ENCODE peak calls at places on chromosomes 3 and 15, in ten cellular contexts. One of them, this sample, is unnamed.

GRCh38 chr3:48306290-48306689 is 27.2 kb downstream of the SPINK8 start:
- DNase-seq in stimulated activated CD4-positive, alpha-beta T cell treated with anti-CD3 and anti-CD28 coated beads, TNF-alpha, amount 100 ng/mL, for 24 hours: no peak
- DNase-seq in T-helper 1 cell: no peak
- DNase-seq in Caki2: no peak
- DNase-seq in kidney glomerular epithelial cell: no peak
- DNase-seq in CD4-positive, alpha-beta memory T cell: no peak
- DNase-seq in nephron progenitor cell: no peak
- DNase-seq in SK-N-DZ: no peak
- DNase-seq in sciatic nerve: no peak
- DNase-seq in A172: no peak
- DNase-seq in this sample: no peak

GRCh38 chr15:68481321-68481720 is 49.4 kb upstream of the ITGA11 start:
- DNase-seq in stimulated activated CD4-positive, alpha-beta T cell treated with anti-CD3 and anti-CD28 coated beads, TNF-alpha, amount 100 ng/mL, for 24 hours: no peak
- DNase-seq in T-helper 1 cell: no peak
- DNase-seq in Caki2: no peak
- DNase-seq in kidney glomerular epithelial cell: no peak
- DNase-seq in CD4-positive, alpha-beta memory T cell: no peak
- DNase-seq in nephron progenitor cell: no peak
- DNase-seq in SK-N-DZ: no peak
- DNase-seq in sciatic nerve: no peak
- DNase-seq in A172: no peak
- DNase-seq in this sample: no peak

GRCh38 chr3:139588450-139588849 is 48.9 kb upstream of the RBP1 start:
- DNase-seq in stimulated activated CD4-positive, alpha-beta T cell treated with anti-CD3 and anti-CD28 coated beads, TNF-alpha, amount 100 ng/mL, for 24 hours: no peak
- DNase-seq in T-helper 1 cell: no peak
- DNase-seq in Caki2: no peak
- DNase-seq in kidney glomerular epithelial cell: no peak
- DNase-seq in CD4-positive, alpha-beta memory T cell: no peak
- DNase-seq in nephron progenitor cell: no peak
- DNase-seq in SK-N-DZ: no peak
- DNase-seq in sciatic nerve: no peak
- DNase-seq in A172: no peak
- DNase-seq in this sample: no peak

GRCh38 chr3:13535905-13536304 is 13.0 kb upstream of the FBLN2 start:
- DNase-seq in stimulated activated CD4-positive, alpha-beta T cell treated with anti-CD3 and anti-CD28 coated beads, TNF-alpha, amount 100 ng/mL, for 24 hours: no peak
- DNase-seq in T-helper 1 cell: no peak
- DNase-seq in Caki2: no peak
- DNase-seq in kidney glomerular epithelial cell: no peak
- DNase-seq in CD4-positive, alpha-beta memory T cell: no peak
- DNase-seq in nephron progenitor cell: no peak
- DNase-seq in SK-N-DZ: no peak
- DNase-seq in sciatic nerve: no peak
- DNase-seq in A172: no peak
- DNase-seq in this sample: peak; percentile 85

GRCh38 chr3:194070634-194071409 is 65.1 kb upstream of the HES1 start:
- DNase-seq in stimulated activated CD4-positive, alpha-beta T cell treated with anti-CD3 and anti-CD28 coated beads, TNF-alpha, amount 100 ng/mL, for 24 hours: peak; percentile 81
- DNase-seq in T-helper 1 cell: no peak
- DNase-seq in Caki2: peak; percentile 96
- DNase-seq in kidney glomerular epithelial cell: peak; percentile 94
- DNase-seq in CD4-positive, alpha-beta memory T cell: peak; percentile 35
- DNase-seq in nephron progenitor cell: peak; percentile 83
- DNase-seq in SK-N-DZ: peak; percentile 63
- DNase-seq in sciatic nerve: peak; percentile 85
- DNase-seq in A172: peak; percentile 83
- DNase-seq in this sample: no peak

GRCh38 chr15:27398631-27399030 is 427.6 kb downstream of the GABRG3 start:
- DNase-seq in stimulated activated CD4-positive, alpha-beta T cell treated with anti-CD3 and anti-CD28 coated beads, TNF-alpha, amount 100 ng/mL, for 24 hours: no peak
- DNase-seq in T-helper 1 cell: no peak
- DNase-seq in Caki2: no peak
- DNase-seq in kidney glomerular epithelial cell: no peak
- DNase-seq in CD4-positive, alpha-beta memory T cell: no peak
- DNase-seq in nephron progenitor cell: no peak
- DNase-seq in SK-N-DZ: no peak
- DNase-seq in sciatic nerve: no peak
- DNase-seq in A172: no peak
- DNase-seq in this sample: no peak

GRCh38 chr3:36428444-36428843 is 48.1 kb downstream of the STAC start:
- DNase-seq in stimulated activated CD4-positive, alpha-beta T cell treated with anti-CD3 and anti-CD28 coated beads, TNF-alpha, amount 100 ng/mL, for 24 hours: no peak
- DNase-seq in T-helper 1 cell: no peak
- DNase-seq in Caki2: no peak
- DNase-seq in kidney glomerular epithelial cell: no peak
- DNase-seq in CD4-positive, alpha-beta memory T cell: no peak
- DNase-seq in nephron progenitor cell: no peak
- DNase-seq in SK-N-DZ: no peak
- DNase-seq in sciatic nerve: no peak
- DNase-seq in A172: no peak
- DNase-seq in this sample: no peak

GRCh38 chr3:135020181-135020580 is 225.1 kb downstream of the EPHB1 start:
- DNase-seq in stimulated activated CD4-positive, alpha-beta T cell treated with anti-CD3 and anti-CD28 coated beads, TNF-alpha, amount 100 ng/mL, for 24 hours: no peak
- DNase-seq in T-helper 1 cell: no peak
- DNase-seq in Caki2: no peak
- DNase-seq in kidney glomerular epithelial cell: no peak
- DNase-seq in CD4-positive, alpha-beta memory T cell: no peak
- DNase-seq in nephron progenitor cell: no peak
- DNase-seq in SK-N-DZ: no peak
- DNase-seq in sciatic nerve: no peak
- DNase-seq in A172: no peak
- DNase-seq in this sample: no peak

GRCh38 chr3:42476225-42477160 is 25.9 kb upstream of the VIPR1 start:
- DNase-seq in stimulated activated CD4-positive, alpha-beta T cell treated with anti-CD3 and anti-CD28 coated beads, TNF-alpha, amount 100 ng/mL, for 24 hours: no peak
- DNase-seq in T-helper 1 cell: no peak
- DNase-seq in Caki2: no peak
- DNase-seq in kidney glomerular epithelial cell: no peak
- DNase-seq in CD4-positive, alpha-beta memory T cell: no peak
- DNase-seq in nephron progenitor cell: no peak
- DNase-seq in SK-N-DZ: no peak
- DNase-seq in sciatic nerve: no peak
- DNase-seq in A172: peak; percentile 48
- DNase-seq in this sample: no peak

GRCh38 chr15:69060041-69060481 is 45.6 kb downstream of the NOX5 start:
- DNase-seq in stimulated activated CD4-positive, alpha-beta T cell treated with anti-CD3 and anti-CD28 coated beads, TNF-alpha, amount 100 ng/mL, for 24 hours: no peak
- DNase-seq in T-helper 1 cell: no peak
- DNase-seq in Caki2: no peak
- DNase-seq in kidney glomerular epithelial cell: no peak
- DNase-seq in CD4-positive, alpha-beta memory T cell: no peak
- DNase-seq in nephron progenitor cell: no peak
- DNase-seq in SK-N-DZ: no peak
- DNase-seq in sciatic nerve: no peak
- DNase-seq in A172: no peak
- DNase-seq in this sample: no peak

GRCh38 chr3:15314276-15314675 is 18.1 kb downstream of the SH3BP5 start:
- DNase-seq in stimulated activated CD4-positive, alpha-beta T cell treated with anti-CD3 and anti-CD28 coated beads, TNF-alpha, amount 100 ng/mL, for 24 hours: no peak
- DNase-seq in T-helper 1 cell: no peak
- DNase-seq in Caki2: no peak
- DNase-seq in kidney glomerular epithelial cell: no peak
- DNase-seq in CD4-positive, alpha-beta memory T cell: no peak
- DNase-seq in nephron progenitor cell: no peak
- DNase-seq in SK-N-DZ: no peak
- DNase-seq in sciatic nerve: no peak
- DNase-seq in A172: no peak
- DNase-seq in this sample: no peak

GRCh38 chr3:140151321-140151720 is 216.3 kb downstream of the CLSTN2 start:
- DNase-seq in stimulated activated CD4-positive, alpha-beta T cell treated with anti-CD3 and anti-CD28 coated beads, TNF-alpha, amount 100 ng/mL, for 24 hours: no peak
- DNase-seq in T-helper 1 cell: no peak
- DNase-seq in Caki2: no peak
- DNase-seq in kidney glomerular epithelial cell: no peak
- DNase-seq in CD4-positive, alpha-beta memory T cell: no peak
- DNase-seq in nephron progenitor cell: no peak
- DNase-seq in SK-N-DZ: no peak
- DNase-seq in sciatic nerve: no peak
- DNase-seq in A172: no peak
- DNase-seq in this sample: no peak

GRCh38 chr15:89492111-89492641 is 4.2 kb downstream of the RHCG start:
- DNase-seq in stimulated activated CD4-positive, alpha-beta T cell treated with anti-CD3 and anti-CD28 coated beads, TNF-alpha, amount 100 ng/mL, for 24 hours: peak; percentile 11
- DNase-seq in T-helper 1 cell: no peak
- DNase-seq in Caki2: no peak
- DNase-seq in kidney glomerular epithelial cell: no peak
- DNase-seq in CD4-positive, alpha-beta memory T cell: no peak
- DNase-seq in nephron progenitor cell: peak; percentile 65
- DNase-seq in SK-N-DZ: no peak
- DNase-seq in sciatic nerve: peak; percentile 31
- DNase-seq in A172: no peak
- DNase-seq in this sample: peak; percentile 82

GRCh38 chr3:194573680-194574437 is 59.4 kb downstream of the TMEM44 start:
- DNase-seq in stimulated activated CD4-positive, alpha-beta T cell treated with anti-CD3 and anti-CD28 coated beads, TNF-alpha, amount 100 ng/mL, for 24 hours: peak; percentile 37
- DNase-seq in T-helper 1 cell: no peak
- DNase-seq in Caki2: no peak
- DNase-seq in kidney glomerular epithelial cell: peak; percentile 48
- DNase-seq in CD4-positive, alpha-beta memory T cell: peak; percentile 33
- DNase-seq in nephron progenitor cell: peak; percentile 31
- DNase-seq in SK-N-DZ: peak; percentile 73
- DNase-seq in sciatic nerve: no peak
- DNase-seq in A172: peak; percentile 68
- DNase-seq in this sample: no peak

GRCh38 chr3:114867359-114867758 is 279.7 kb downstream of the ZBTB20 start:
- DNase-seq in stimulated activated CD4-positive, alpha-beta T cell treated with anti-CD3 and anti-CD28 coated beads, TNF-alpha, amount 100 ng/mL, for 24 hours: no peak
- DNase-seq in T-helper 1 cell: no peak
- DNase-seq in Caki2: no peak
- DNase-seq in kidney glomerular epithelial cell: no peak
- DNase-seq in CD4-positive, alpha-beta memory T cell: no peak
- DNase-seq in nephron progenitor cell: no peak
- DNase-seq in SK-N-DZ: no peak
- DNase-seq in sciatic nerve: no peak
- DNase-seq in A172: no peak
- DNase-seq in this sample: no peak

GRCh38 chr15:82174471-82174870 is 88.1 kb downstream of the EFL1 start:
- DNase-seq in stimulated activated CD4-positive, alpha-beta T cell treated with anti-CD3 and anti-CD28 coated beads, TNF-alpha, amount 100 ng/mL, for 24 hours: no peak
- DNase-seq in T-helper 1 cell: no peak
- DNase-seq in Caki2: no peak
- DNase-seq in kidney glomerular epithelial cell: no peak
- DNase-seq in CD4-positive, alpha-beta memory T cell: no peak
- DNase-seq in nephron progenitor cell: no peak
- DNase-seq in SK-N-DZ: no peak
- DNase-seq in sciatic nerve: no peak
- DNase-seq in A172: no peak
- DNase-seq in this sample: no peak

GRCh38 chr3:45143673-45144670 is 2.2 kb downstream of the CDCP1 start:
- DNase-seq in stimulated activated CD4-positive, alpha-beta T cell treated with anti-CD3 and anti-CD28 coated beads, TNF-alpha, amount 100 ng/mL, for 24 hours: no peak
- DNase-seq in T-helper 1 cell: no peak
- DNase-seq in Caki2: no peak
- DNase-seq in kidney glomerular epithelial cell: peak; percentile 68
- DNase-seq in CD4-positive, alpha-beta memory T cell: no peak
- DNase-seq in nephron progenitor cell: no peak
- DNase-seq in SK-N-DZ: no peak
- DNase-seq in sciatic nerve: no peak
- DNase-seq in A172: no peak
- DNase-seq in this sample: no peak

GRCh38 chr15:78358114-78358513 is 18.0 kb downstream of the CRABP1 start:
- DNase-seq in stimulated activated CD4-positive, alpha-beta T cell treated with anti-CD3 and anti-CD28 coated beads, TNF-alpha, amount 100 ng/mL, for 24 hours: no peak
- DNase-seq in T-helper 1 cell: no peak
- DNase-seq in Caki2: no peak
- DNase-seq in kidney glomerular epithelial cell: no peak
- DNase-seq in CD4-positive, alpha-beta memory T cell: no peak
- DNase-seq in nephron progenitor cell: no peak
- DNase-seq in SK-N-DZ: no peak
- DNase-seq in sciatic nerve: no peak
- DNase-seq in A172: no peak
- DNase-seq in this sample: no peak